ENCODE peak calls at places on chromosomes 3 and 15, in eight cellular contexts. O, D, H, A, B, I, P and Z are unnamed samples.

GRCh38 chr15:28111552-28111951 is 12.4 kb upstream of the OCA2 start:
- DNase-seq in O (no peak), P (no peak), I (no peak), H (no peak), A (no peak), B (no peak), D (no peak), Z (no peak)

GRCh38 chr3:17798000-17798399 is 55.6 kb upstream of the TBC1D5 start:
- DNase-seq in D (no peak), O (no peak), H (peak; percentile 63), A (no peak), I (no peak), P (no peak), B (no peak), Z (no peak)

GRCh38 chr3:42649006-42649405 is 4.5 kb upstream of the ZBTB47 start:
- DNase-seq in O (no peak), B (no peak), I (no peak), P (no peak), A (no peak), H (no peak), D (no peak), Z (no peak)

GRCh38 chr3:27544372-27544865 is 60.2 kb upstream of the SLC4A7 start:
- DNase-seq in B (no peak), O (no peak), H (no peak), A (peak; percentile 70), I (no peak), P (no peak), D (peak; percentile 72), Z (no peak)

GRCh38 chr15:22811640-22812039 is 25.2 kb downstream of the NIPA1 start:
- DNase-seq in P (no peak), O (no peak), I (peak; percentile 58), B (no peak), H (no peak), D (peak; percentile 13), A (no peak), Z (peak; percentile 83)

GRCh38 chr3:38627956-38628355 is 21.5 kb downstream of the SCN5A start:
- DNase-seq in D (no peak), P (no peak), H (peak; percentile 87), A (peak; percentile 32), O (no peak), I (no peak), B (no peak), Z (no peak)

GRCh38 chr3:105458518-105459215 is 92.0 kb downstream of the ALCAM start:
- DNase-seq in P (no peak), B (no peak), A (no peak), I (no peak), H (no peak), D (peak; percentile 91), O (no peak), Z (no peak)

GRCh38 chr3:159829056-159829995 is 159.3 kb upstream of the IL12A start:
- DNase-seq in D (peak; percentile 41), O (no peak), I (no peak), A (peak; percentile 85), H (no peak), B (peak; percentile 46), P (peak; percentile 58), Z (peak; percentile 72)

GRCh38 chr3:94173667-94174434 is 111.0 kb downstream of the NSUN3 start:
- DNase-seq in O (no peak), D (peak; percentile 82), I (no peak), H (no peak), A (no peak), P (no peak), B (no peak), Z (no peak)

GRCh38 chr3:141406265-141406664 is 38.0 kb downstream of the ZBTB38 start:
- DNase-seq in P (no peak), I (no peak), B (no peak), H (no peak), A (no peak), D (no peak), O (no peak), Z (no peak)

GRCh38 chr3:101036676-101037075 is 43.5 kb upstream of the ABI3BP start:
- DNase-seq in B (no peak), H (no peak), I (no peak), O (no peak), D (peak; percentile 43), A (no peak), P (no peak), Z (no peak)

GRCh38 chr15:34642252-34642651 is 58.8 kb upstream of the GOLGA8B start:
- DNase-seq in A (no peak), O (no peak), D (no peak), I (no peak), P (no peak), H (no peak), B (no peak), Z (no peak)

GRCh38 chr3:148794357-148794756 is 33.3 kb upstream of the CPB1 start:
- DNase-seq in H (peak; percentile 20), D (no peak), B (no peak), O (no peak), I (no peak), P (no peak), A (no peak), Z (no peak)

GRCh38 chr3:128067481-128067880 is 15.2 kb downstream of the SEC61A1 start:
- DNase-seq in P (no peak), A (no peak), D (no peak), I (no peak), B (no peak), O (no peak), H (no peak), Z (no peak)

GRCh38 chr3:128070898-128071591 is 18.8 kb downstream of the SEC61A1 start:
- DNase-seq in H (no peak), D (no peak), A (no peak), I (no peak), P (no peak), O (no peak), B (no peak), Z (no peak)

GRCh38 chr3:128066111-128066510 is 13.9 kb downstream of the SEC61A1 start:
- DNase-seq in H (no peak), I (no peak), P (no peak), B (no peak), A (no peak), O (no peak), D (no peak), Z (no peak)

GRCh38 chr3:128069271-128069670 is 17.0 kb downstream of the SEC61A1 start:
- DNase-seq in B (no peak), I (no peak), D (no peak), O (no peak), A (no peak), H (no peak), P (peak; percentile 35), Z (no peak)

GRCh38 chr3:128068156-128068620 is 16.0 kb downstream of the SEC61A1 start:
- DNase-seq in D (no peak), A (peak; percentile 54), O (no peak), H (peak; percentile 81), B (no peak), P (no peak), I (no peak), Z (no peak)
- H3K27ac ChIP-seq in D (no peak overlapping the region), A (no peak overlapping the region), O (no peak overlapping the region), H (no peak overlapping the region), B (no peak overlapping the region), P (no peak overlapping the region), I (no peak overlapping the region), Z (no peak overlapping the region)

GRCh38 chr3:72383230-72383629 is 465.0 kb downstream of the SHQ1 start:
- DNase-seq in B (no peak), A (no peak), P (no peak), O (no peak), H (no peak), I (no peak), D (no peak), Z (no peak)

GRCh38 chr3:72382460-72382859 is 465.8 kb downstream of the SHQ1 start:
- DNase-seq in D (no peak), P (no peak), O (no peak), B (no peak), I (no peak), A (no peak), H (no peak), Z (no peak)

GRCh38 chr3:72380711-72381508 is 467.3 kb downstream of the SHQ1 start:
- DNase-seq in H (no peak), I (no peak), O (no peak), A (no peak), D (no peak), B (no peak), P (no peak), Z (no peak)

GRCh38 chr3:72380193-72380592 is 468.1 kb downstream of the SHQ1 start:
- DNase-seq in H (no peak), A (peak; percentile 24), I (no peak), B (no peak), O (no peak), D (peak; percentile 48), P (no peak), Z (no peak)

DNA sequence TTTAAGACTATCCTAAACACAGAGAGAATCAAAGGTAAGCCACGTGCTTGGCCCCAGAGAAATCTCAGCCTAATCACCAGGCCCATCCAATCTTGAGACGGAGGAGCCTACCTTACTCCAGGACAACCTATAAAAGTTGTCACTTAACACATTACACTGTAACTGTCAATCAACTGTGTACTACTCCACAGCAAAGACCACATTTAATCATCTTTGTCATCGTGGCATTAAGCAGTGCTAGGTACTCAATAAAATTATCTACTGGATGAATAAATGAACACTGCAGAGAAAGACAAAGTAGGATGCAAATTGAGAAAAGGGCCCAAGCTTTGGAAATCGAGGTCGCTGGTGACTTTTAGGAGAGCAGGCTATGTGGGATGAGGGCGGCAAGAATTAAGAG is 466.7 kb downstream of the SHQ1 start:
- DNase-seq in B (no peak), D (no peak), I (no peak), A (no peak), O (no peak), H (no peak), P (no peak), Z (no peak)
- H3K36me3 ChIP-seq in B (no peaks in the 10 kb centered on the region), D (peaks cover 2% of the 10 kb centered on the region), I (no peaks in the 10 kb centered on the region), A (peaks cover 6% of the 10 kb centered on the region), O (peaks cover 5% of the 10 kb centered on the region), H (peaks cover 3% of the 10 kb centered on the region), P (no peaks in the 10 kb centered on the region), Z (peaks cover 5% of the 10 kb centered on the region)

DNA sequence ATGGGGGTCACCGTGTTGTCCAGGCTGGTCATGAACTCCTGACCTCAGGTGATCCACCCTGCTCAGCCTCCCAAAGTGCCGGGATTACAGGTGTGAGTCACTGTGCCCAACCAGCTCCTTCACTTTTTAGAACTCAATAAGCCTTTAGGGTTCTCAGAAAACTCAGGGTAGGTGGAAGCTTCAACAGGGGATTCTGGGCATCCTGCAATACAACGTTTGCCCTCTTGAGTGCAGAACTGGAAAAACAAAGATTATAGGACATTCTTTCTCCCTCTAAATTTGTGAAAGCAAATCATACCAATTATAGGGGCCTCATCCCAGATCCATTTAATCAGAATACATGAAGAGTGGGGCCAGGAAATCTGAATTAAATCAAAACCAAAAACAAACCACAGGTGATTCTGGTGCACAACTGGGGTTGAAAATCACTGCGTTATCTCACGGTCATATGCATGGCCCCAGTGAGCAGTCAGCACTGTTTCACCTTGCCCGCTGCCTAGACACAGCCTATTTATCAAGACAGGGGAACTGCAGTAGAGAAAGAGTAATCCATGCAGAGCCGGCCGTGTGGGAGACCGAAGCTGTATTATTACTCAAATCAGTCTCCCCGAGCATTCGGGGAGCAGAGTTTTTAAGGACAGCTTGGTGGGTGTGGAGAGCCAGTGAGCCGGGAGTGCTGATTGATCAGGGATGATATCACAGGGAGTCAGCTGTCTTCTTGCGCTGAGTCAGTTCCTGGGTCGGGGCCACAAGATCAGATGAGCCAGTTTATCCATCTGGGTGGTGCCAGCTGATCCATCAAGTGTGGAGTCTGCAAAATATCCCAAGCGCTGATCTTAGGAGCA is 58.4 kb downstream of the TMEM44 start:
- DNase-seq in A (no peak), D (peak; percentile 85), B (no peak), P (no peak), O (no peak), H (no peak), I (no peak), Z (no peak)
- H3K27ac ChIP-seq in A (no peak overlapping the region), D (peak overlapping the region; percentile 90), B (peak overlapping the region; percentile 59), P (no peak overlapping the region), O (no peak overlapping the region), H (no peak overlapping the region), I (no peak overlapping the region), Z (no peak overlapping the region)

GRCh38 chr15:63564093-63564492 is 33.1 kb upstream of the FBXL22 start:
- DNase-seq in H (no peak), A (no peak), P (no peak), O (no peak), I (no peak), D (no peak), B (no peak), Z (no peak)
- H3K36me3 ChIP-seq in H (no peaks in the 10 kb centered on the region), A (peaks cover 13% of the 10 kb centered on the region), P (no peaks in the 10 kb centered on the region), O (peaks cover 16% of the 10 kb centered on the region), I (no peaks in the 10 kb centered on the region), D (peaks cover 8% of the 10 kb centered on the region), B (no peaks in the 10 kb centered on the region), Z (no peaks in the 10 kb centered on the region)